ENCODE peak calls at places on chromosomes 5 and 9, in ten cellular contexts. One of them, this sample, is unnamed.

GRCh38 chr9:21334603-21334968 is 618 bp downstream of the KLHL9 start:
- DNase-seq in astrocyte: no peak
- DNase-seq in body of pancreas: no peak
- DNase-seq in mammary epithelial cell: no peak
- DNase-seq in heart right ventricle: no peak
- DNase-seq in colonic mucosa: no peak
- DNase-seq in fibroblast of the aortic adventitia: peak
- DNase-seq in PC-3: no peak
- DNase-seq in kidney epithelial cell: no peak
- DNase-seq in ascending aorta: no peak
- DNase-seq in this sample: no peak

GRCh38 chr9:110452227-110452801 is 114.7 kb upstream of the TXNDC8 start:
- DNase-seq in astrocyte: no peak
- DNase-seq in body of pancreas: no peak
- DNase-seq in mammary epithelial cell: peak
- DNase-seq in heart right ventricle: no peak
- DNase-seq in colonic mucosa: no peak
- DNase-seq in fibroblast of the aortic adventitia: peak
- DNase-seq in PC-3: peak
- DNase-seq in kidney epithelial cell: no peak
- DNase-seq in ascending aorta: no peak
- DNase-seq in this sample: no peak

GRCh38 chr5:121497176-121497575 is 354.5 kb upstream of the FTMT start:
- DNase-seq in astrocyte: peak
- DNase-seq in body of pancreas: no peak
- DNase-seq in mammary epithelial cell: no peak
- DNase-seq in heart right ventricle: no peak
- DNase-seq in colonic mucosa: no peak
- DNase-seq in fibroblast of the aortic adventitia: no peak
- DNase-seq in PC-3: peak
- DNase-seq in kidney epithelial cell: no peak
- DNase-seq in ascending aorta: no peak
- DNase-seq in this sample: no peak

GRCh38 chr5:112127856-112128255 is 291.2 kb downstream of the EPB41L4A start:
- DNase-seq in astrocyte: no peak
- DNase-seq in body of pancreas: no peak
- DNase-seq in mammary epithelial cell: no peak
- DNase-seq in heart right ventricle: no peak
- DNase-seq in colonic mucosa: no peak
- DNase-seq in fibroblast of the aortic adventitia: no peak
- DNase-seq in PC-3: no peak
- DNase-seq in kidney epithelial cell: no peak
- DNase-seq in ascending aorta: no peak
- DNase-seq in this sample: no peak

GRCh38 chr5:59346987-59347386 is 546.5 kb downstream of the PDE4D start:
- DNase-seq in astrocyte: peak
- DNase-seq in body of pancreas: no peak
- DNase-seq in mammary epithelial cell: no peak
- DNase-seq in heart right ventricle: no peak
- DNase-seq in colonic mucosa: no peak
- DNase-seq in fibroblast of the aortic adventitia: no peak
- DNase-seq in PC-3: no peak
- DNase-seq in kidney epithelial cell: no peak
- DNase-seq in ascending aorta: no peak
- DNase-seq in this sample: no peak

GRCh38 chr9:110104201-110104845 is 103.6 kb downstream of the C9orf152 start:
- DNase-seq in astrocyte: peak
- DNase-seq in body of pancreas: no peak
- DNase-seq in mammary epithelial cell: no peak
- DNase-seq in heart right ventricle: no peak
- DNase-seq in colonic mucosa: no peak
- DNase-seq in fibroblast of the aortic adventitia: peak
- DNase-seq in PC-3: no peak
- DNase-seq in kidney epithelial cell: no peak
- DNase-seq in ascending aorta: no peak
- DNase-seq in this sample: no peak

GRCh38 chr9:115191667-115192066 is 73.7 kb upstream of the TNC start:
- DNase-seq in astrocyte: no peak
- DNase-seq in body of pancreas: no peak
- DNase-seq in mammary epithelial cell: no peak
- DNase-seq in heart right ventricle: no peak
- DNase-seq in colonic mucosa: no peak
- DNase-seq in fibroblast of the aortic adventitia: no peak
- DNase-seq in PC-3: no peak
- DNase-seq in kidney epithelial cell: no peak
- DNase-seq in ascending aorta: no peak
- DNase-seq in this sample: no peak

GRCh38 chr9:19998153-19998552 is 209.3 kb upstream of the SLC24A2 start:
- DNase-seq in astrocyte: peak
- DNase-seq in body of pancreas: no peak
- DNase-seq in mammary epithelial cell: no peak
- DNase-seq in heart right ventricle: no peak
- DNase-seq in colonic mucosa: no peak
- DNase-seq in fibroblast of the aortic adventitia: peak
- DNase-seq in PC-3: peak
- DNase-seq in kidney epithelial cell: no peak
- DNase-seq in ascending aorta: no peak
- DNase-seq in this sample: no peak

GRCh38 chr9:133704711-133705181 is 33.4 kb downstream of the SARDH start:
- DNase-seq in astrocyte: no peak
- DNase-seq in body of pancreas: peak
- DNase-seq in mammary epithelial cell: no peak
- DNase-seq in heart right ventricle: no peak
- DNase-seq in colonic mucosa: no peak
- DNase-seq in fibroblast of the aortic adventitia: no peak
- DNase-seq in PC-3: no peak
- DNase-seq in kidney epithelial cell: no peak
- DNase-seq in ascending aorta: no peak
- DNase-seq in this sample: no peak

GRCh38 chr5:172110921-172111873 is 76.8 kb downstream of the STK10 start:
- DNase-seq in astrocyte: peak
- DNase-seq in body of pancreas: no peak
- DNase-seq in mammary epithelial cell: peak
- DNase-seq in heart right ventricle: no peak
- DNase-seq in colonic mucosa: peak
- DNase-seq in fibroblast of the aortic adventitia: peak
- DNase-seq in PC-3: peak
- DNase-seq in kidney epithelial cell: no peak
- DNase-seq in ascending aorta: no peak
- DNase-seq in this sample: peak

GRCh38 chr5:113038714-113039113 is 62.1 kb downstream of the DCP2 start:
- DNase-seq in astrocyte: peak
- DNase-seq in body of pancreas: no peak
- DNase-seq in mammary epithelial cell: peak
- DNase-seq in heart right ventricle: no peak
- DNase-seq in colonic mucosa: no peak
- DNase-seq in fibroblast of the aortic adventitia: no peak
- DNase-seq in PC-3: peak
- DNase-seq in kidney epithelial cell: no peak
- DNase-seq in ascending aorta: no peak
- DNase-seq in this sample: no peak

GRCh38 chr9:128724744-128725211 is 851 bp upstream of the ZDHHC12 start:
- DNase-seq in astrocyte: peak
- DNase-seq in body of pancreas: peak
- DNase-seq in mammary epithelial cell: peak
- DNase-seq in heart right ventricle: peak
- DNase-seq in colonic mucosa: peak
- DNase-seq in fibroblast of the aortic adventitia: peak
- DNase-seq in PC-3: peak
- DNase-seq in kidney epithelial cell: peak
- DNase-seq in ascending aorta: no peak
- DNase-seq in this sample: peak

GRCh38 chr5:160556886-160557285 is 135.2 kb downstream of the PTTG1 start:
- DNase-seq in astrocyte: peak
- DNase-seq in body of pancreas: no peak
- DNase-seq in mammary epithelial cell: peak
- DNase-seq in heart right ventricle: no peak
- DNase-seq in colonic mucosa: no peak
- DNase-seq in fibroblast of the aortic adventitia: no peak
- DNase-seq in PC-3: peak
- DNase-seq in kidney epithelial cell: peak
- DNase-seq in ascending aorta: no peak
- DNase-seq in this sample: no peak

GRCh38 chr5:10635861-10636350 is 72.0 kb downstream of the ANKRD33B start:
- DNase-seq in astrocyte: peak
- DNase-seq in body of pancreas: no peak
- DNase-seq in mammary epithelial cell: peak
- DNase-seq in heart right ventricle: no peak
- DNase-seq in colonic mucosa: no peak
- DNase-seq in fibroblast of the aortic adventitia: no peak
- DNase-seq in PC-3: no peak
- DNase-seq in kidney epithelial cell: no peak
- DNase-seq in ascending aorta: no peak
- DNase-seq in this sample: no peak

DNA sequence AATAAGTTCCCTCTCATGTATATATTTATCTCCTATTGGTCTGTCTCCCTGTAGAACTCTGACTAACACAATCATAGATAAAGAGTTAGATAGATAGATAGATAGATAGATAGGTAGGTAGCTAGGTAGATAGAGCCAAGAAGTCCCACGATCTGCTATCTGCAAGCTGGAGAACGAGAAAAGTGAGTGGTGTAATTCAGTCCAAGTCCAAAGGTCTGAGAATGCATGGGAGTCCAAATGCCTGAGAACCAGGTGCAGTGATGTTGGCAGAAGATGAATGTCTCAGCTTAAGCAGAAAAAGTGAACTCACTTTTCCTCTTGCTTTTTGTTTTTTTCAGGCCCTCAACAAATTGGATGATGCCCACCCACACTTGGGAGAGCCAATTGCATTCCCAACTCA is 37.7 kb upstream of the ZFR start:
- DNase-seq in astrocyte: no peak
- DNase-seq in body of pancreas: no peak
- DNase-seq in mammary epithelial cell: no peak
- DNase-seq in heart right ventricle: no peak
- DNase-seq in colonic mucosa: no peak
- DNase-seq in fibroblast of the aortic adventitia: no peak
- DNase-seq in PC-3: no peak
- DNase-seq in kidney epithelial cell: no peak
- DNase-seq in ascending aorta: no peak
- DNase-seq in this sample: peak
- H3K4me3 ChIP-seq in astrocyte: no peak
- H3K4me3 ChIP-seq in body of pancreas: no peak
- H3K4me3 ChIP-seq in mammary epithelial cell: no peak
- H3K4me3 ChIP-seq in heart right ventricle: no peak
- H3K4me3 ChIP-seq in colonic mucosa: no peak
- H3K4me3 ChIP-seq in fibroblast of the aortic adventitia: no peak
- H3K4me3 ChIP-seq in PC-3: no peak
- H3K4me3 ChIP-seq in kidney epithelial cell: no peak
- H3K4me3 ChIP-seq in ascending aorta: no peak
- H3K4me3 ChIP-seq in this sample: no peak

GRCh38 chr9:8858250-8859161 is 1058.9 kb upstream of the DMAC1 start:
- DNase-seq in astrocyte: no peak
- DNase-seq in body of pancreas: no peak
- DNase-seq in mammary epithelial cell: no peak
- DNase-seq in heart right ventricle: peak
- DNase-seq in colonic mucosa: peak
- DNase-seq in fibroblast of the aortic adventitia: no peak
- DNase-seq in PC-3: no peak
- DNase-seq in kidney epithelial cell: no peak
- DNase-seq in ascending aorta: peak
- DNase-seq in this sample: peak

GRCh38 chr9:8859416-8859815 is 1059.8 kb upstream of the DMAC1 start:
- DNase-seq in astrocyte: no peak
- DNase-seq in body of pancreas: no peak
- DNase-seq in mammary epithelial cell: no peak
- DNase-seq in heart right ventricle: no peak
- DNase-seq in colonic mucosa: no peak
- DNase-seq in fibroblast of the aortic adventitia: no peak
- DNase-seq in PC-3: no peak
- DNase-seq in kidney epithelial cell: no peak
- DNase-seq in ascending aorta: no peak
- DNase-seq in this sample: no peak

GRCh38 chr9:8855046-8855445 is 1055.5 kb upstream of the DMAC1 start:
- DNase-seq in astrocyte: no peak
- DNase-seq in body of pancreas: no peak
- DNase-seq in mammary epithelial cell: no peak
- DNase-seq in heart right ventricle: no peak
- DNase-seq in colonic mucosa: no peak
- DNase-seq in fibroblast of the aortic adventitia: peak
- DNase-seq in PC-3: no peak
- DNase-seq in kidney epithelial cell: peak
- DNase-seq in ascending aorta: no peak
- DNase-seq in this sample: no peak

GRCh38 chr9:8856686-8857329 is 1057.2 kb upstream of the DMAC1 start:
- DNase-seq in astrocyte: no peak
- DNase-seq in body of pancreas: no peak
- DNase-seq in mammary epithelial cell: no peak
- DNase-seq in heart right ventricle: no peak
- DNase-seq in colonic mucosa: no peak
- DNase-seq in fibroblast of the aortic adventitia: peak
- DNase-seq in PC-3: no peak
- DNase-seq in kidney epithelial cell: no peak
- DNase-seq in ascending aorta: no peak
- DNase-seq in this sample: no peak

GRCh38 chr9:8857330-8858249 is 1058.0 kb upstream of the DMAC1 start:
- DNase-seq in astrocyte: peak
- DNase-seq in body of pancreas: peak
- DNase-seq in mammary epithelial cell: peak
- DNase-seq in heart right ventricle: peak
- DNase-seq in colonic mucosa: peak
- DNase-seq in fibroblast of the aortic adventitia: peak
- DNase-seq in PC-3: no peak
- DNase-seq in kidney epithelial cell: no peak
- DNase-seq in ascending aorta: peak
- DNase-seq in this sample: peak
- H3K4me3 ChIP-seq in astrocyte: peak
- H3K4me3 ChIP-seq in body of pancreas: peak
- H3K4me3 ChIP-seq in mammary epithelial cell: no peak
- H3K4me3 ChIP-seq in heart right ventricle: peak
- H3K4me3 ChIP-seq in colonic mucosa: peak
- H3K4me3 ChIP-seq in fibroblast of the aortic adventitia: peak
- H3K4me3 ChIP-seq in PC-3: peak
- H3K4me3 ChIP-seq in kidney epithelial cell: peak
- H3K4me3 ChIP-seq in ascending aorta: peak
- H3K4me3 ChIP-seq in this sample: peak

GRCh38 chr5:43017438-43017820 is 22.7 kb downstream of the ANXA2R start:
- DNase-seq in astrocyte: no peak
- DNase-seq in body of pancreas: no peak
- DNase-seq in mammary epithelial cell: no peak
- DNase-seq in heart right ventricle: no peak
- DNase-seq in colonic mucosa: peak
- DNase-seq in fibroblast of the aortic adventitia: no peak
- DNase-seq in PC-3: peak
- DNase-seq in kidney epithelial cell: no peak
- DNase-seq in ascending aorta: no peak
- DNase-seq in this sample: peak
- H3K4me3 ChIP-seq in astrocyte: peak
- H3K4me3 ChIP-seq in body of pancreas: no peak
- H3K4me3 ChIP-seq in mammary epithelial cell: no peak
- H3K4me3 ChIP-seq in heart right ventricle: peak
- H3K4me3 ChIP-seq in colonic mucosa: peak
- H3K4me3 ChIP-seq in fibroblast of the aortic adventitia: peak
- H3K4me3 ChIP-seq in PC-3: peak
- H3K4me3 ChIP-seq in kidney epithelial cell: peak
- H3K4me3 ChIP-seq in ascending aorta: peak
- H3K4me3 ChIP-seq in this sample: peak

DNA sequence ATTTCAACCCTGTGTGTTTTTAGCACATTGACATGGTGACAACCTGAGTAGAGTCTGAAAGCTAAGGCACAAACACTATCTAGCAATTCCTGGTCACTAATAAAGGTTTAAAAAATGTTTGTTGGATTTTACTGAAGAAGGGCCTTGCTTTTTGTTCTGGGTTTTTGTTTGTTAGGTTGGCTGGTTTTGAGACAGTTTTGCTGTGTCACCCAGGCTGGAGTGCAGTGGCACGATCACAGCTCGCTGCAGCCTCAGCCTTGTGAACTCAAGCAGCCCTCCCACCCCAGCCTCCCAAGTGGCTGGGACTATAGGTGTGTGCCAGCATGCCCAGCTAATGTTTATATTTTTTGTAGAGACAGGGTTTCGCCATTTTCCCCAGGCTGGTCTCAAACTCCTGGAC is 39.0 kb downstream of the PRKACG start:
- DNase-seq in astrocyte: no peak
- DNase-seq in body of pancreas: peak
- DNase-seq in mammary epithelial cell: no peak
- DNase-seq in heart right ventricle: no peak
- DNase-seq in colonic mucosa: no peak
- DNase-seq in fibroblast of the aortic adventitia: no peak
- DNase-seq in PC-3: no peak
- DNase-seq in kidney epithelial cell: no peak
- DNase-seq in ascending aorta: no peak
- DNase-seq in this sample: no peak
- H3K4me3 ChIP-seq in astrocyte: no peak
- H3K4me3 ChIP-seq in body of pancreas: no peak
- H3K4me3 ChIP-seq in mammary epithelial cell: no peak
- H3K4me3 ChIP-seq in heart right ventricle: peak
- H3K4me3 ChIP-seq in colonic mucosa: peak
- H3K4me3 ChIP-seq in fibroblast of the aortic adventitia: no peak
- H3K4me3 ChIP-seq in PC-3: no peak
- H3K4me3 ChIP-seq in kidney epithelial cell: no peak
- H3K4me3 ChIP-seq in ascending aorta: peak
- H3K4me3 ChIP-seq in this sample: no peak

This sample was measured in mucosa of descending colon.